ENCODE peak calls at places on chromosomes 16 and 17, in five cellular contexts. X, Q, I, R and P are unnamed samples.

GRCh38 chr16:15507299-15507958 is 73.0 kb downstream of the BMERB1 start:
- DNase-seq in X (no peak), Q (peak; percentile 39), I (peak; percentile 40), R (peak; percentile 45), P (no peak)

GRCh38 chr17:81092518-81093095 is 57.7 kb downstream of the BAIAP2 start:
- DNase-seq in X (no peak), Q (no peak), I (no peak), R (no peak), P (no peak)

GRCh38 chr16:61146429-61146828 is 889.8 kb downstream of the CDH8 start:
- DNase-seq in X (no peak), Q (no peak), I (no peak), R (no peak), P (no peak)

GRCh38 chr17:18021372-18021771 is 17.6 kb downstream of the ATPAF2 start:
- DNase-seq in X (no peak), Q (no peak), I (no peak), R (no peak), P (no peak)

GRCh38 chr16:58461640-58462039 is 38.3 kb upstream of the NDRG4 start:
- DNase-seq in X (no peak), Q (no peak), I (no peak), R (no peak), P (no peak)

GRCh38 chr16:56108724-56109123 is 82.6 kb upstream of the GNAO1 start:
- DNase-seq in X (no peak), Q (no peak), I (no peak), R (no peak), P (no peak)

GRCh38 chr16:56789360-56789759 is 59.4 kb downstream of the NUP93 start:
- DNase-seq in X (peak; percentile 21), Q (no peak), I (peak; percentile 55), R (peak; percentile 59), P (no peak)

GRCh38 chr17:19448341-19449268 is 37.6 kb downstream of the RNF112 start:
- DNase-seq in X (no peak), Q (peak; percentile 92), I (peak; percentile 92), R (peak; percentile 96), P (no peak)

GRCh38 chr17:28518132-28518531 is 12.0 kb downstream of the FOXN1 start:
- DNase-seq in X (no peak), Q (no peak), I (no peak), R (no peak), P (no peak)

GRCh38 chr17:19830061-19830460 is 37.7 kb downstream of the ULK2 start:
- DNase-seq in X (no peak), Q (no peak), I (peak; percentile 46), R (peak; percentile 2), P (no peak)

GRCh38 chr16:74296120-74296464 is 522 bp upstream of the PSMD7 start:
- DNase-seq in X (peak; percentile 41), Q (no peak), I (no peak), R (no peak), P (no peak)

GRCh38 chr17:28385037-28385797 is 13.7 kb downstream of the SARM1 start:
- DNase-seq in X (no peak), Q (no peak), I (peak; percentile 77), R (no peak), P (no peak)

GRCh38 chr16:19375561-19376158 is 42.0 kb upstream of the TMC5 start:
- DNase-seq in X (no peak), Q (peak; percentile 1), I (peak; percentile 55), R (peak; percentile 70), P (no peak)

GRCh38 chr17:17942846-17943245 is 29.4 kb downstream of the TOM1L2 start:
- DNase-seq in X (no peak), Q (no peak), I (peak; percentile 73), R (peak; percentile 54), P (no peak)

GRCh38 chr17:53516643-53517042 is 306.1 kb upstream of the KIF2B start:
- DNase-seq in X (no peak), Q (no peak), I (no peak), R (peak; percentile 12), P (no peak)

DNA sequence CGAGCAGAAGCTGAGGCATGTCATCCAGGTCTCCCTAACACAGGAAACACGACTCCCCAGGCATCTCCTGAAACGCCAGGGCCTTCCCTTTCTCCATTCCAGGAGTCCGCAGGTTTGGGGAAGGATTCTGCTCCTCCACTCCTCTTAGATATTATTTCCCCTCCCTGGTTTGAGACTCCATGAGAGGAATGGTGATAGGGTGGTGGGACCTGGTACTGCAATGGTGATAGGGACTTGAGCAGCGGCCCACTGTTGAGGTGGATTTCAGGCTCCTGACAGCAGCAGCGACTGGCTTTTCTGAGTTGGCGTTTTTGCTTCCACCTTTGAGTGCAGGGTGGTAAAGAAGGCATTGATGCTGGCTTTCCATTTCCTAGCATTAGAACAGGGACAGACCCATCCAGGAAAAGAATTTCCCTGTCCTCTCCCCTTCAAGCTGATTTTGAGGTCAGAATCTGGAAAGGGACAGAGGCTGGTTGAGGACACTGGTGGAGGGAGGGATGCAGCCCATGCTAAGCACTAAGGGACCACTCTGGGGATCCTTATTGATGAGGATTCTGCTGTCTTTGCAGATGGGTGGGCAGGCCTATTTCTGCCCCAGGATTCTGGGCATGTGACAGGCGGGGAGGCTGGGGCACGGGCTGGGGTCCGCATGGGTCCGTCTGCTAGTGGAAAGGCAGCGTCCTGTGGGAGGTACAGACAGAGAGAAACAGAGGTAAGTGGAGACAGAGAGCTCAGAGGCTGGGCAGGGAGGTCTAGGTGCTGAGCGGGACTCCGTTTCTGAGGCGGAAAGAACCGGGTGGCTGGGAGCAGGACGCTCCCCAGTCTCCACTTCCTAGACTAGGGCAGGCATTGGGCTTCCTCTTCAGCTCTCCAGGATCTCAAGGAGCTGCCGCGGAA is 1.3 kb upstream of the TBX4 start:
- DNase-seq in X (no peak), Q (no peak), I (no peak), R (no peak), P (no peak)
- TF ChIP-seq CTCF in X (no peak), Q (no peak), I (no peak), R (no peak), P (no peak)

DNA sequence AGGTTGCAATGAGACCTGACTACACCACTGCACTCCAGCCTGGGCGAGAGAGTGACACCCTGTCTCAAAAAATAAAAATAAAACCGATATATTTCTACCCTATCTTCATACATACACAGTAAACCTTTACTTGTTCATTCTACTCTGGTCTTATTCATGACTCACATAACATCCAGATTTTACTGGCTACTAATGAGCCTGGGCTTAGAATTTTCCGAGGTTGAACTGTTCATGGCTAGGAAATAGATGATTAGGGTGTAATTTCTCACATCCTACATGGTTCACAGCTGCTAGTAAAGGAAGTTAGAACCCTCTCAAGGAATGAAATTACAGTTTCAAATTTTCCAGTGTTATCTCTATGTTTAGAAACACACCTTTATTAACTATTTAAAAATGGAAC is 14.7 kb downstream of the GSPT1 start:
- DNase-seq in X (no peak), Q (no peak), I (no peak), R (peak; percentile 15), P (no peak)
- TF ChIP-seq CTCF in X (no peak), Q (no peak), I (no peak), R (no peak), P (no peak)

GRCh38 chr17:16353702-16354174 is 469 bp upstream of the CENPV start:
- DNase-seq in X (no peak), Q (no peak), I (no peak), R (no peak), P (no peak)

GRCh38 chr17:16352303-16352837 is 899 bp downstream of the CENPV start:
- DNase-seq in X (no peak), Q (no peak), I (no peak), R (peak; percentile 37), P (no peak)

GRCh38 chr17:16354585-16354984 is 1.3 kb upstream of the CENPV start:
- DNase-seq in X (no peak), Q (no peak), I (no peak), R (no peak), P (no peak)

GRCh38 chr17:16351831-16352230 is 1.4 kb downstream of the CENPV start:
- DNase-seq in X (no peak), Q (no peak), I (no peak), R (peak; percentile 75), P (no peak)

DNA sequence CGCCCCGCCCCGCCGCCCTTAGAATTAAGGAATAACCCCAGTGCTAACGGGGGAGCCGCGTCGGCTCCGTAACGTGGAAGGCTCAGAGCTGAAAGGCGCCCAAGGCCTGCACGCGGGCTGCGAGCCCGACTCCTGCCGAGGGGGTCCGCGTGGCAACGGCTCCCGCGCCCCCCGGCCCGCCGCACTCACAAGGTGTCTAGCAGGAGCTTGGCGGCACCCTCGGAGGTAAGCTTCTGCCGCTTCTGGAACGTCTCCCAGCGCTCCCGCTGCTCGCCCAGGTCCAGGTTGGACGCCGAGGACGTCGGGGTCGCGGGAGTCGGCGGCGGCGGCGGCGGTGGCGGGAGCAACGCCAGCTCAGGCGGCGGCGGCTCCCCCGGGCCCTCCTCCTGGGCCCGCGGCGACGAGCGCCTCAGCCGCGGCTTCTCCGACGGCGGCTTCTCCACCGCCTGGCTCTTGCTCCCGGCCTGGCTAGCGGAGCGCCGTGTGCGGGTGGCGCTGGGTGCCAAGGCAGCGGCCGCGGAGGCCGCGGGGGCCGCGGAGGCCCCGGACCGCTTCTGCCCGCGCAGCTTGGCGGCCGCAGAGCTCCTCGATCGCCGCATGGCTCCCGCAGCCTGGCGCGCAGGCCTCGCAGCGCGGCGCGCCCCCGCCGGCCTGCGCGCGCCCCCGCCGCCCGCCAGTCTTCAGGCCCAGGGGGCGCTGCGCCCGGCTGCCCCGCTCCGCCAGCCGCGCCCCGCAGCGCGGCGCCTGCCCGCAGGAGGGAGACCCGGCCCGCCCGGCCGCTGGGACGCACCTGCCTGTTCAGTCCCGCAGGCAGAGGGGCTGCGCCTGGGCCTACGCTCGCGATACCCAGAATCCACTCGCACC is at the start of gene CENPV:
- DNase-seq in X (peak; percentile 30), Q (no peak), I (no peak), R (no peak), P (no peak)
- TF ChIP-seq CTCF in X (no peak), Q (peak; percentile 8), I (no peak), R (no peak), P (no peak)

GRCh38 chr17:63113167-63113566 is 147.1 kb downstream of the TANC2 start:
- DNase-seq in X (no peak), Q (no peak), I (no peak), R (peak; percentile 29), P (no peak)
- TF ChIP-seq CTCF in X (no peak), Q (no peak), I (peak; percentile 14), R (peak; percentile 27), P (no peak)